ENCODE peak calls at places on chromosomes 11 and 22, in six cellular contexts. I is HepG2, M is A549, X is tibial nerve, B is H1, E is stomach. P is an unnamed sample.

GRCh38 chr22:42162728-42163489 is 32.3 kb upstream of the CYP2D6 start:
- DNase-seq in I (no peak), M (no peak), X (no peak), B (no peak), E (no peak), P (no peak)

GRCh38 chr22:43239102-43239875 is 52.4 kb upstream of the TTLL12 start:
- DNase-seq in I (no peak), M (no peak), X (no peak), B (no peak), E (no peak), P (no peak)

GRCh38 chr11:77126861-77127673 is 979 bp upstream of the MYO7A start:
- DNase-seq in I (no peak), M (peak), X (peak), B (no peak), E (peak), P (peak)

GRCh38 chr11:95829580-95830259 is 39.4 kb downstream of the CEP57 start:
- DNase-seq in I (no peak), M (no peak), X (no peak), B (no peak), E (no peak), P (no peak)

GRCh38 chr11:56841210-56841810 is 92.8 kb upstream of the OR9G4 start:
- DNase-seq in I (peak), M (peak), X (peak), B (no peak), E (peak), P (peak)

GRCh38 chr11:115161876-115162275 is 342.3 kb downstream of the CADM1 start:
- DNase-seq in I (no peak), M (no peak), X (no peak), B (no peak), E (no peak), P (no peak)

GRCh38 chr11:61826930-61827572 is 1.0 kb upstream of the FADS2 start:
- DNase-seq in I (no peak), M (no peak), X (peak), B (no peak), E (no peak), P (no peak)

GRCh38 chr11:76778874-76779273 is 4.3 kb upstream of the TSKU start:
- DNase-seq in I (no peak), M (no peak), X (no peak), B (no peak), E (no peak), P (no peak)

GRCh38 chr11:70467196-70468085 is 69.1 kb downstream of the CTTN start:
- DNase-seq in I (peak), M (peak), X (peak), B (no peak), E (peak), P (peak)

GRCh38 chr22:20771918-20772625 is 1.8 kb upstream of the SERPIND1 start:
- DNase-seq in I (peak), M (peak), X (no peak), B (no peak), E (no peak), P (no peak)

GRCh38 chr22:35349704-35350538 is 31.0 kb upstream of the HMOX1 start:
- DNase-seq in I (no peak), M (no peak), X (no peak), B (no peak), E (no peak), P (no peak)

GRCh38 chr22:35354068-35354467 is 26.8 kb upstream of the HMOX1 start:
- DNase-seq in I (no peak), M (no peak), X (no peak), B (no peak), E (no peak), P (no peak)

GRCh38 chr22:35350539-35351503 is 30.1 kb upstream of the HMOX1 start:
- DNase-seq in I (peak), M (peak), X (peak), B (peak), E (peak), P (peak)

GRCh38 chr22:35353318-35353717 is 27.6 kb upstream of the HMOX1 start:
- DNase-seq in I (no peak), M (no peak), X (no peak), B (no peak), E (no peak), P (peak)

GRCh38 chr22:35352214-35353111 is 28.4 kb upstream of the HMOX1 start:
- DNase-seq in I (peak), M (peak), X (peak), B (no peak), E (peak), P (peak)
- TF ChIP-seq CTCF in I (peak), M (peak), X (peak), B (peak), E (peak), P (no peak)

DNA sequence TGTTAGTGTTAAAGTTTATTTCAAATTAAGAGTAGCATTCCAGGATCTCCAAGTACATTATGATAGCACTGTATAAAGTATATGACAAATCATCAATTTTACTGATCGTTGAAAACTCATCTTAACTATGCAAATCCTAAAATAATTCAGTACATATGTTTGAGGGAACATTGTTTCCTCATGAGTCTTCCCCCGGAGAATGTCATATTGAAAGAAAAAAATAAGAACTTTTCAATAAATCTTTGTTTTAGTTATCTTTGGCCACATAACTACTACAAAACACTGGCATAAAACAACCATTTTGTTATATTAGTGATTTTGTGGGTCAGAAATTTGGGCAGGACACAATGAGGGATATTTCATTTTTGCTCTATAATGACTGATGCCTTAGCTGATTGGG is 135.4 kb downstream of the METTL15 start:
- DNase-seq in I (no peak), M (no peak), X (no peak), B (no peak), E (no peak), P (no peak)
- H3K4me3 ChIP-seq in I (no peak), M (no peak), X (no peak), B (no peak), E (no peak), P (no peak)

GRCh38 chr11:48056325-48057183 is 76.2 kb downstream of the PTPRJ start:
- DNase-seq in I (no peak), M (no peak), X (no peak), B (no peak), E (no peak), P (no peak)

GRCh38 chr11:48054994-48055291 is 74.6 kb downstream of the PTPRJ start:
- DNase-seq in I (no peak), M (no peak), X (no peak), B (no peak), E (no peak), P (no peak)

GRCh38 chr11:48058064-48058463 is 77.7 kb downstream of the PTPRJ start:
- DNase-seq in I (no peak), M (no peak), X (no peak), B (no peak), E (no peak), P (no peak)

GRCh38 chr11:48052183-48053040 is 72.1 kb downstream of the PTPRJ start:
- DNase-seq in I (no peak), M (peak), X (no peak), B (peak), E (peak), P (peak)

GRCh38 chr11:48055292-48056132 is 75.2 kb downstream of the PTPRJ start:
- DNase-seq in I (peak), M (no peak), X (no peak), B (no peak), E (peak), P (peak)
- TF ChIP-seq EP300 in I (no peak), M (no peak), X (peak), B (no peak), E (no peak), P (no peak)

GRCh38 chr11:68954970-68955958 is 25.5 kb downstream of the MRGPRD start:
- DNase-seq in I (no peak), M (peak), X (peak), B (no peak), E (peak), P (peak)
- TF ChIP-seq CTCF in I (no peak), M (no peak), X (no peak), B (peak), E (no peak), P (no peak)

GRCh38 chr22:49936018-49936972 is 17.9 kb downstream of the CRELD2 start:
- DNase-seq in I (peak), M (peak), X (peak), B (peak), E (peak), P (peak)

GRCh38 chr22:49936973-49937757 is 18.7 kb downstream of the CRELD2 start:
- DNase-seq in I (no peak), M (no peak), X (no peak), B (no peak), E (peak), P (no peak)

GRCh38 chr22:49934891-49935557 is 16.6 kb downstream of the CRELD2 start:
- DNase-seq in I (no peak), M (peak), X (peak), B (no peak), E (peak), P (peak)

GRCh38 chr22:49934144-49934890 is 15.9 kb downstream of the CRELD2 start:
- DNase-seq in I (no peak), M (no peak), X (peak), B (no peak), E (peak), P (peak)

GRCh38 chr22:49935561-49935960 is 17.1 kb downstream of the CRELD2 start:
- DNase-seq in I (no peak), M (no peak), X (no peak), B (no peak), E (no peak), P (no peak)
- H3K4me3 ChIP-seq in I (no peak), M (peak), X (peak), B (no peak), E (peak), P (peak)

GRCh38 chr11:12052676-12053605 is 44.5 kb upstream of the DKK3 start:
- DNase-seq in I (no peak), M (peak), X (no peak), B (no peak), E (no peak), P (no peak)

GRCh38 chr11:12053606-12054361 is 45.4 kb upstream of the DKK3 start:
- DNase-seq in I (no peak), M (no peak), X (no peak), B (no peak), E (no peak), P (no peak)

GRCh38 chr11:12048936-12049790 is 40.7 kb upstream of the DKK3 start:
- DNase-seq in I (no peak), M (no peak), X (no peak), B (no peak), E (no peak), P (no peak)

GRCh38 chr11:12050911-12051667 is 42.7 kb upstream of the DKK3 start:
- DNase-seq in I (no peak), M (peak), X (no peak), B (no peak), E (peak), P (no peak)

DNA sequence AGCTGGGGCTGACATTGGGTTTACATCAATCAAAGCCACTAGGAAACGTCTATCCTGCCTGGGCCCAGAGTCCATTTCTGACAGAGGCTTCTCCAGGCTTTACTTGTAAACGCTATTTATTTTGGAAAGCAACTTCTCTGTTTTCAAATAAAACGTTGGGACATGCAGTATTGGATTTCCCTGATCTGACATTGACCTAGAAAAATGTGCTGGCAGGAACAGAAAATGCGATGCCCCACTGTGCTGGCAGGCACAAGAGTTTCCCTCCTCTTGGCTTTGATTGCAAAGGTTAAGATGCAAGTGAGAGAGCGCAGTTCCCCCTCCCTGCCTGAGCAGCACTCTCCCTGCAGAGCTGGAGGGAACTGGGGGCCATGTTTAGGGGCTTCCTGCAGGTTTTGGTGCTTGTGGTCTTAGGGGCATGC is 42.1 kb upstream of the DKK3 start:
- DNase-seq in I (no peak), M (no peak), X (no peak), B (no peak), E (no peak), P (no peak)
- TF ChIP-seq EP300 in I (no peak), M (no peak), X (peak), B (no peak), E (no peak), P (no peak)

DNA sequence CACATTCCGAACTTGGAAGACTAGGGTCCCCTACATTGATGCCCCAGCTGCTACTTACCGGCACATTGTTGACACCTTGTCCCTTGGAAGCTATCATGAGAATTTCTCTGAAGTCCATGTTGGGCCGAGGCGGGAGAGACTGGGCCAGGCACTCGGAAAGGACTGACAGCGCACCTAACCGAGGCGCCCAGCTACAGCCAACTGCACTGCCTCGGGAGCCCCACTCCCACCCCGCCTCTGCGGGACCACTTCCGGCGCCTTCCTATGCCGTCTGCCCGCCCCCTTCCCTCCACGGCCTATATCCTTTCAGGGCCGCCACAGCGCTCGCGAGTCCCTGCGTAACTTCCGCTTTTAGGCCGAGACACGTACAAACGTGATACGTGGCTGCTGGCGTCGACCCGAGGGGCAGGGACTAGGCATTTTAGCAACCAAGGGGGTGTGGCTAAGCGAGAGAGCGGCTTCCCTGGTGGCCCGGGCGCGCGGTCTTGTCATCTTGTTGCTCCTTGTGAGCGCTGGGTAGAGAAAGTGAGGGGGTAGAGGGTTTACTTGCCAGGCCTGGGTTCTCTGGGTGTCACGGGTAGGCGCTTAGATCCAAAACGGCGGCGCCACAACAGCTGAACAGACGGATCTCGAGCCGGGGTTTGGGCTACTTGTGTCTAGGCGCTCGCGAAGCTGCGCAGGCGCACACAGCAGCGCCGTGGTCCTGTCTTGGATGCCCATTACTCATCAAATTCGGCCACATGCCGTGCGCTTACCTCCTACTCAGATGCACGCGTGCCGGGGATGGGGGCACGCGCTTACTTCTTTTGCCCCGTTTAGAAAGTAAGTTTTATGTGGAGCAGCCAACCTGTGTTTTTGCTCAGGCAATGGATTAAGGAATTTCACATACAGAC is at the start of gene SPTY2D1:
- DNase-seq in I (peak), M (peak), X (peak), B (peak), E (peak), P (peak)
- TF ChIP-seq CTCF in I (peak), M (no peak), X (peak), B (no peak), E (no peak), P (no peak)

DNA sequence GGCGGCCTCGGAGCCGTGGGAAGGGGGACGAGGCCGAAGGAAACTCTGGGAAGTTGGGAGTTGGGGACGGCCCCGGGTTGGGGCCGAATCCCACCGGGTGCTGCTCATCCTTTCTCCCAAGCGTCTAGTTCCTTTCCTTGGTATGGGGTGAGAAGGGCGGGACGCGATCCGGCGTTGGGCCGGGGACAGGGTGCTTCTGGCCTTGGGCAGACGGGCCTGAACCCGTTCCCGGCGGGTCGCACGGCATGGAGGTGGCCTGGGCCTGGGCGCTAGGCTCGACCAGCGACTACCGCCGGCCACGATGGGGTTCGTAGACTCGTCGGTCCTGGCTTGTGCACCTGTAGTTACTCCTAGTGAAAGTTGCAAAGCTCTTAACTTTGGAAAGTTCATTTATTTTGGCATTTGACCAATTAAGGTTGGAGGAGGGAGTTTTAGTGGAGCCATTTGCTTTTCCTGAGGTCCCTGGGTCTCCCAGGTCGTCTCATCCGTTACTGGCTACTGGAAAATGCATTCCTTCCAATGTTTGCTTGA is 1.0 kb downstream of the SYT9 start:
- DNase-seq in I (no peak), M (no peak), X (no peak), B (no peak), E (no peak), P (no peak)
- H3K4me3 ChIP-seq in I (no peak), M (peak), X (peak), B (peak), E (peak), P (peak)

P was measured in transverse colon.